ENCODE peak calls at places on chromosome 6, in four cellular contexts. R is H1, B is GM12878, O is K562. G is an unnamed sample.

GRCh38 chr6:74181471-74181870 is 485.5 kb downstream of the CD109 start:
- DNase-seq in R (no peak), B (no peak), O (no peak), G (no peak)

GRCh38 chr6:87436435-87436834 is 28.7 kb downstream of the CFAP206 start:
- DNase-seq in R (peak), B (peak), O (peak), G (peak)

GRCh38 chr6:74574794-74575193 is 631.1 kb downstream of the COL12A1 start:
- DNase-seq in R (no peak), B (no peak), O (peak), G (peak)

GRCh38 chr6:101806241-101806640 is 412.7 kb downstream of the GRIK2 start:
- DNase-seq in R (no peak), B (no peak), O (no peak), G (no peak)

GRCh38 chr6:143232849-143233248 is 172.2 kb downstream of the AIG1 start:
- DNase-seq in R (peak), B (peak), O (peak), G (peak)

GRCh38 chr6:46926481-46926880 is 4.7 kb upstream of the ADGRF5 start:
- DNase-seq in R (no peak), B (no peak), O (no peak), G (no peak)

GRCh38 chr6:160832422-160832821 is 130.4 kb downstream of the PLG start:
- DNase-seq in R (no peak), B (no peak), O (no peak), G (no peak)

GRCh38 chr6:43942011-43942442 is 172.0 kb downstream of the VEGFA start:
- DNase-seq in R (no peak), B (no peak), O (no peak), G (no peak)

GRCh38 chr6:26452631-26453030 is 5.1 kb upstream of the BTN2A1 start:
- DNase-seq in R (no peak), B (no peak), O (no peak), G (no peak)

GRCh38 chr6:144331610-144332009 is 46.5 kb downstream of the UTRN start:
- DNase-seq in R (no peak), B (no peak), O (no peak), G (no peak)

GRCh38 chr6:120558294-120558693 is 776.0 kb downstream of the TBC1D32 start:
- DNase-seq in R (no peak), B (no peak), O (no peak), G (no peak)

GRCh38 chr6:3454206-3455016 is 2.4 kb downstream of the SLC22A23 start:
- DNase-seq in R (no peak), B (no peak), O (no peak), G (no peak)

GRCh38 chr6:7138921-7139358 is 31.2 kb downstream of the RREB1 start:
- DNase-seq in R (no peak), B (no peak), O (no peak), G (peak)

GRCh38 chr6:108698593-108699289 is 138.0 kb downstream of the FOXO3 start:
- DNase-seq in R (no peak), B (no peak), O (no peak), G (no peak)

GRCh38 chr6:5361371-5361770 is 100.1 kb downstream of the FARS2 start:
- DNase-seq in R (no peak), B (no peak), O (no peak), G (no peak)

GRCh38 chr6:143759666-143760065 is 81.9 kb downstream of the PHACTR2 start:
- DNase-seq in R (no peak), B (no peak), O (no peak), G (no peak)

GRCh38 chr6:137291441-137291840 is 72.3 kb upstream of the IFNGR1 start:
- DNase-seq in R (no peak), B (no peak), O (no peak), G (no peak)

GRCh38 chr6:30749554-30750378 is 5.4 kb upstream of the IER3 start:
- DNase-seq in R (no peak), B (no peak), O (no peak), G (peak)

GRCh38 chr6:82017316-82017715 is 230.2 kb downstream of the IBTK start:
- DNase-seq in R (no peak), B (no peak), O (no peak), G (peak)

GRCh38 chr6:82397962-82398692 is 34.5 kb downstream of the TPBG start:
- DNase-seq in R (no peak), B (no peak), O (no peak), G (no peak)

GRCh38 chr6:135423649-135424128 is 73.9 kb downstream of the AHI1 start:
- DNase-seq in R (no peak), B (peak), O (peak), G (peak)

GRCh38 chr6:96610019-96610418 is 47.1 kb downstream of the FHL5 start:
- DNase-seq in R (no peak), B (no peak), O (no peak), G (no peak)

GRCh38 chr6:36544228-36544627 is 3.1 kb downstream of the STK38 start:
- DNase-seq in R (no peak), B (no peak), O (no peak), G (no peak)

DNA sequence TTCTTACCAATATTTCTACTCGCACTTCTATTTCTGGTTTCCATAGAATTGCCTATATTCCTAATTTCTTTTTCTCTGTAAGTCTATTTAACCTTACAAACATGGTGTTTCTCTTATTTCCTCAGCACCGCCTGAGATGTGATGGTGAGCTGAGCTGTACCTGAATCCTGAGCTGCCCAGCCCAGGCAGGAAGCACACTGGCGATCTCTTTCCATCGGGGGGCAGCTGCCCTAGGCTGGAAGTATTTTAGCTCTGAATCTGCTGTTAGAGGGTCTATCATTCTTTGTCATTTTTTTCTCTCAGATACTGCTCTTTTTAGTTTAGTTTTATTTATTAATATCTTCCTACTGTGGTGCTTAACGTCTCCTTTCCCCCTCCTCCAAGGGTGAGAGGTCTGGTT is 173.4 kb upstream of the SLC35B3 start:
- DNase-seq in R (no peak), B (no peak), O (no peak), G (no peak)
- TF ChIP-seq ATF3 in R (no peak), B (no peak), O (no peak), G (no peak)

DNA sequence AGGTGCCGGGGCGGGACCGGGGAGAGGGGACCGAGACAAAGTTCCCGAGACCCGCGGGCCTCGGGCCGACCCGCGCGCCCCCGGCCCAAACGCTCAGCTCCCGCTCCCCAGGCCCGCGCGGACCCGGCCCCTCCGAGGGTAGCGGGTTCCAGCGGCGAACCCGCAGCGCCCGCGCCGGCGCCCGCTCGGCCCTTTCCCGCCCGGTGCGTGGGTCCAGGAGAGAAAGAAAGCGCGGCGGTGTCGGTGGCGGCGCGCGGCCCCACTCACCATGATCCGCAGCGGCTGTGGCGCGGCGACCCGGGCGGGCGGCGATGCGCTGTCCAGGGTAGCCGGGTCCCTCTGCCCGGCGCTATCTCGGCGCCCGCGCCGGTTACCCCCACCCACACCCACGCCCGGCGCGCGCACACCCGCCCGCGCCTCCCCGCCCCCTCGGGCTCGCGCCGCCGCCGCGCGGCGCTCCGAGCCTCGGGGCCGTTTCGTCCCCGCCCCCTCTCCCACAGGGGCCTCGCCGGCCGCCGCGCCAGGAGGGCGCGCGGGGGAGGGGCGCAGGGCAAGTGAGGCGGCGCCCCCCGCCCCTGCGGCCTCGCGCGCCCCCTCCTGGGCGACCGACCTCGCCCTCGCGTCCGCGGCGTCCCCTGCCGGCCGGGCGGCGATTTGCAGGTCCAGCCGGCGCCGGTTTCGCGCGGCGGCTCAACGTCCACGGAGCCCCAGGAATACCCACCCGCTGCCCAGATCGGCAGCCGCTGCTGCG is at the start of gene ELOVL2:
- DNase-seq in R (peak), B (no peak), O (peak), G (no peak)
- TF ChIP-seq EGR1 in R (peak), B (peak), O (no peak), G (no peak)

GRCh38 chr6:35368038-35368887 is 25.9 kb downstream of the PPARD start:
- DNase-seq in R (no peak), B (no peak), O (no peak), G (peak)
- TF ChIP-seq ATF3 in R (no peak), B (no peak), O (no peak), G (no peak)

DNA sequence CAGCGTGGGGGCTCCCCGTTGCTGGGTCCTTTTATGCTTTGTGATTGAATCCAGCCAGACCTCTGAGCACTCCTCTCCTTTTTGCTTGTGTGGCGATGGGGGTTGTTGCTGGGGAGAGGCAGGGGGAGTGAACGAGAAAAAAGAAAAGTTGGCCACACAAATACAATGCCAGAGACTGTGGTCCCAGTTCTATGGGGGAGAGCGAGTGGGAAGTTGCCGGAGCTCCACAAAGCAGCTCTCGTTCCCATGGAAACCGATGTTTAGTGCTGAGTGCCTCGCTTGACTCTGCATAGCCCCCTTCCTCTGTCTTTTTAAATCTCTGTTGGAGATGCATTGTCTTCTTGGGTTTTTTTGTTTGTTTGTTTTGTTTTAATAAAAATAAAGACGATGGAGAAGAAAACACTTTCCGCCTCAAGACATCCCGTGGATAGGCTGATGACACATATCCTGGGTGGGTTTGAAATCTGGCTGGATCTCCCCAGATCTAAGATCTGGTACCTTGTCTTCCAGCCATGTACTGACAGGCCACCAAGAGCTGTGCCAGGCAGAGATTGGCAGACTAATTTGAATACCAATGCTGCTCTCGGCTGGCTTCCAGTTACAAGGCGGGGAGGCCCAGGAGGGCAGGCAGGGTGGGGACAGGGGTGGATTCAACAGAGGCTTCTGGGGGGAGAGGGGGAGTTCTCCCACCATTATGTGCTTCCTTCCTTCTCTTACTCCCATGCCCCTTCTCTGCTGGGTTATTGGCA is 529.3 kb downstream of the QKI start:
- DNase-seq in R (peak), B (no peak), O (no peak), G (no peak)
- TF ChIP-seq EGR1 in R (no peak), B (no peak), O (no peak), G (no peak)

DNA sequence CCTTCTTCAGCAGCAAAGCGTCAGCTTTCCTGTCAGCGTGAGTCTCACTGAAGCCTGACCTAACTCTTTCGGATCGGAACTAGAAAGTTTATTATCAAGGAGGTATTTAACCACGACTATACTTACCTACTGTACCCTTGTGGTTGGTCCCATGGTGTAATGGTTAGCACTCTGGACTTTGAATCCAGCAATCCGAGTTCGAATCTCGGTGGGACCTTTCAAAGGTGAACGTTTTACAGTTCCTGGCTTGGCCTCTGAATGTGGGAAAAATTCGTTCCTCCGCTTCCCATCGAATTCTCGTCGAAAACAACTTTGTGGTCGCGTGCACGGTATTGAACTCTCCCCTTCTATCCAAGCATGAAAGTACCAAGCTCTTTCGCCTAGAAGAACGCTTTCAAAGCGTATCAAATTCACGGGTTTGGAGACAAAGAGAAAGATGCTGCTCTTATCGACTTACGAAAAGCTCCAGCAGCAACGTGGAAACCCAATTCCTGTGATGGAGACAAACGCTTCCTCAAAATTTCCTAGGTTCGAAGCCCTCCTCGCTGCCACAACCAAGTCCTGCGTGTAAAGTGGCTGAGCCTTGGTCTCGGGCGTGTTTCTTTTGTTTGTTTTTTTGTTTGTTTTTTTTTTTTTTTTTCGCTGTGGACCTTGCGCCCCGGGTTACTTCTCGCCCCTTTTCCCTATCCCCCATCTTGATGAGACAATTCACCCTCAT is 63.7 kb downstream of the GPX5 start:
- DNase-seq in R (peak), B (peak), O (no peak), G (peak)
- TF ChIP-seq ATF3 in R (no peak), B (no peak), O (no peak), G (peak)

GRCh38 chr6:150273457-150274309 is 95.1 kb upstream of the IYD start:
- DNase-seq in R (no peak), B (no peak), O (no peak), G (no peak)
- TF ChIP-seq EGR1 in R (no peak), B (no peak), O (no peak), G (no peak)

DNA sequence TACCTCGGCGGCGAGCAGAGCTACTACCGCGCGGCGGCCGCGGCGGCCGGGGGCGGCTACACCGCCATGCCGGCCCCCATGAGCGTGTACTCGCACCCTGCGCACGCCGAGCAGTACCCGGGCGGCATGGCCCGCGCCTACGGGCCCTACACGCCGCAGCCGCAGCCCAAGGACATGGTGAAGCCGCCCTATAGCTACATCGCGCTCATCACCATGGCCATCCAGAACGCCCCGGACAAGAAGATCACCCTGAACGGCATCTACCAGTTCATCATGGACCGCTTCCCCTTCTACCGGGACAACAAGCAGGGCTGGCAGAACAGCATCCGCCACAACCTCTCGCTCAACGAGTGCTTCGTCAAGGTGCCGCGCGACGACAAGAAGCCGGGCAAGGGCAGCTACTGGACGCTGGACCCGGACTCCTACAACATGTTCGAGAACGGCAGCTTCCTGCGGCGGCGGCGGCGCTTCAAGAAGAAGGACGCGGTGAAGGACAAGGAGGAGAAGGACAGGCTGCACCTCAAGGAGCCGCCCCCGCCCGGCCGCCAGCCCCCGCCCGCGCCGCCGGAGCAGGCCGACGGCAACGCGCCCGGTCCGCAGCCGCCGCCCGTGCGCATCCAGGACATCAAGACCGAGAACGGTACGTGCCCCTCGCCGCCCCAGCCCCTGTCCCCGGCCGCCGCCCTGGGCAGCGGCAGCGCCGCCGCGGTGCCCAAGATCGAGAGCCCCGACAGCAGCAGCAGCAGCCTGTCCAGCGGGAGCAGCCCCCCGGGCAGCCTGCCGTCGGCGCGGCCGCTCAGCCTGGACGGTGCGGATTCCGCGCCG is 994 bp downstream of the FOXC1 start:
- DNase-seq in R (no peak), B (no peak), O (no peak), G (no peak)
- TF ChIP-seq ATF3 in R (no peak), B (no peak), O (no peak), G (no peak)

G was measured in HCT116.